ENCODE peak calls at places on chromosomes 5 and 9, in ten cellular contexts. Z is HEK293T; H is T-cell; E is right cardiac atrium; N is adipocyte; I is CD4-positive, alpha-beta memory T cell; A is GM12865; R is stimulated activated naive CD8-positive, alpha-beta T cell treated with anti-CD3 and anti-CD28 coated beads, Interleukin-15, Interleukin-2, amounts not matched to agents 100 U/mL and 50 U/mL, for 24 hours; D is activated CD4-positive, CD25-positive, alpha-beta regulatory T cell; M is globus pallidus. T is an unnamed sample.

GRCh38 chr9:121609845-121610637 is 41.4 kb upstream of the DAB2IP start:
- DNase-seq in H (no peak), Z (no peak), M (no peak), E (peak), N (peak), I (no peak), A (no peak), R (no peak), D (no peak), T (no peak)

GRCh38 chr5:119578937-119579336 is 50.4 kb upstream of the FAM170A start:
- DNase-seq in I (no peak), Z (peak), E (no peak), N (no peak), R (peak), M (no peak), D (no peak), A (peak), H (no peak), T (no peak)

GRCh38 chr5:82513739-82514138 is 235.6 kb upstream of the RPS23 start:
- DNase-seq in N (no peak), Z (no peak), R (no peak), M (no peak), E (no peak), D (no peak), H (no peak), I (no peak), A (no peak), T (peak)

GRCh38 chr5:35031276-35031675 is 16.5 kb downstream of the AGXT2 start:
- DNase-seq in R (no peak), H (no peak), D (no peak), Z (no peak), A (no peak), N (no peak), E (no peak), M (no peak), I (no peak), T (no peak)

GRCh38 chr9:86434039-86434726 is 80.0 kb upstream of the TUT7 start:
- DNase-seq in I (peak), A (peak), N (peak), H (no peak), R (no peak), Z (peak), M (peak), E (peak), D (no peak), T (no peak)

GRCh38 chr5:1540166-1540565 is 16.4 kb upstream of the LPCAT1 start:
- DNase-seq in E (no peak), M (no peak), R (no peak), H (no peak), I (no peak), A (peak), Z (no peak), N (no peak), D (no peak), T (no peak)

GRCh38 chr5:108878756-108879155 is 131.1 kb downstream of the FER start:
- DNase-seq in A (no peak), D (no peak), E (no peak), I (no peak), M (no peak), R (no peak), H (no peak), Z (no peak), N (no peak), T (no peak)

GRCh38 chr5:1374680-1375055 is 29.8 kb upstream of the CLPTM1L start:
- DNase-seq in R (no peak), I (no peak), N (no peak), Z (no peak), H (no peak), M (no peak), A (no peak), D (no peak), E (peak), T (no peak)

GRCh38 chr5:96509313-96509712 is 76.3 kb upstream of the PCSK1 start:
- DNase-seq in Z (no peak), M (no peak), A (no peak), N (no peak), I (no peak), D (no peak), E (no peak), R (no peak), H (no peak), T (no peak)

GRCh38 chr5:80559244-80559643 is 10.8 kb downstream of the ANKRD34B start:
- DNase-seq in E (no peak), A (no peak), D (no peak), I (no peak), M (no peak), N (no peak), R (no peak), Z (no peak), H (no peak), T (no peak)

GRCh38 chr5:157106668-157107461 is 2.0 kb downstream of the HAVCR2 start:
- DNase-seq in R (peak), E (peak), Z (no peak), I (no peak), H (no peak), D (no peak), M (peak), N (peak), A (peak), T (no peak)

GRCh38 chr9:93601063-93601462 is 24.7 kb downstream of the PHF2 start:
- DNase-seq in E (no peak), D (no peak), N (no peak), M (no peak), I (no peak), A (no peak), Z (no peak), H (no peak), R (no peak), T (no peak)

GRCh38 chr5:135185461-135186075 is 151.5 kb upstream of the PITX1 start:
- DNase-seq in M (peak), N (peak), E (no peak), I (no peak), H (peak), Z (no peak), A (no peak), D (no peak), R (no peak), T (no peak)

GRCh38 chr5:58245479-58245845 is 214.4 kb downstream of the PLK2 start:
- DNase-seq in N (no peak), A (no peak), H (no peak), D (no peak), M (no peak), R (no peak), Z (no peak), E (no peak), I (no peak), T (no peak)

GRCh38 chr9:111661802-111662491 is 542 bp downstream of the GNG10 start:
- DNase-seq in H (peak), R (peak), M (no peak), A (peak), N (peak), Z (peak), E (peak), D (no peak), I (peak), T (peak)

T was measured in glutamatergic neuron.